ENCODE peak calls at places on chromosome X, in five cellular contexts. J, Y, D, W and L are unnamed samples.

GRCh38 chrX:3550160-3550765 is 163.2 kb downstream of the PRKX start:
- DNase-seq in J (no peak), Y (no peak), D (no peak), W (no peak), L (peak; percentile 3)

GRCh38 chrX:15956684-15957083 is 102.1 kb upstream of the AP1S2 start:
- DNase-seq in J (no peak), Y (no peak), D (no peak), W (no peak), L (no peak)

GRCh38 chrX:29231800-29232199 is 644.6 kb downstream of the IL1RAPL1 start:
- DNase-seq in J (no peak), Y (no peak), D (no peak), W (no peak), L (no peak)

GRCh38 chrX:101079736-101080135 is 1.1 kb downstream of the TMEM35A start:
- DNase-seq in J (no peak), Y (no peak), D (no peak), W (no peak), L (no peak)

GRCh38 chrX:72071213-72071612 is 60.5 kb downstream of the RTL5 start:
- DNase-seq in J (no peak), Y (no peak), D (no peak), W (no peak), L (no peak)

GRCh38 chrX:68462653-68463052 is 29.4 kb upstream of the OPHN1 start:
- DNase-seq in J (no peak), Y (no peak), D (peak; percentile 7), W (peak; percentile 18), L (peak; percentile 16)

GRCh38 chrX:18640686-18641085 is 31.2 kb downstream of the RS1 start:
- DNase-seq in J (no peak), Y (no peak), D (no peak), W (no peak), L (no peak)

GRCh38 chrX:13933352-13933751 is 96.3 kb downstream of the GEMIN8 start:
- DNase-seq in J (no peak), Y (no peak), D (no peak), W (no peak), L (no peak)

GRCh38 chrX:21657318-21658151 is 595 bp downstream of the KLHL34 start:
- DNase-seq in J (no peak), Y (no peak), D (no peak), W (no peak), L (no peak)

GRCh38 chrX:32987139-32987538 is 224.2 kb downstream of the DMD start:
- DNase-seq in J (no peak), Y (no peak), D (no peak), W (peak; percentile 14), L (no peak)

GRCh38 chrX:118698516-118699247 is 28.7 kb upstream of the IL13RA1 start:
- DNase-seq in J (peak; percentile 33), Y (no peak), D (no peak), W (no peak), L (peak; percentile 16)

GRCh38 chrX:129403974-129404669 is 119.2 kb downstream of the SMARCA1 start:
- DNase-seq in J (no peak), Y (no peak), D (no peak), W (no peak), L (no peak)

GRCh38 chrX:2690856-2691542 is at the start of gene CD99:
- DNase-seq in J (peak; percentile 89), Y (peak; percentile 89), D (no peak), W (peak; percentile 97), L (peak; percentile 82)

GRCh38 chrX:76454456-76454927 is 27.0 kb downstream of the MAGEE1 start:
- DNase-seq in J (no peak), Y (no peak), D (peak; percentile 0), W (no peak), L (no peak)

GRCh38 chrX:1763294-1763693 is 148.4 kb downstream of the ASMT start:
- DNase-seq in J (no peak), Y (no peak), D (no peak), W (no peak), L (no peak)

GRCh38 chrX:42992199-42992943 is 214.4 kb upstream of the PPP1R2C start:
- DNase-seq in J (no peak), Y (no peak), D (no peak), W (no peak), L (no peak)

GRCh38 chrX:71671938-71672337 is 4.6 kb downstream of the LOC101059915 start:
- DNase-seq in J (no peak), Y (no peak), D (no peak), W (no peak), L (no peak)

GRCh38 chrX:14032383-14032782 is 2.7 kb upstream of the GEMIN8 start:
- DNase-seq in J (peak; percentile 62), Y (peak; percentile 53), D (no peak), W (peak; percentile 37), L (peak; percentile 56)

GRCh38 chrX:50905334-50905733 is 5.2 kb upstream of the BMP15 start:
- DNase-seq in J (no peak), Y (no peak), D (no peak), W (no peak), L (no peak)

GRCh38 chrX:3518870-3519269 is 172.4 kb upstream of the MXRA5 start:
- DNase-seq in J (peak; percentile 16), Y (peak; percentile 25), D (peak; percentile 63), W (peak; percentile 55), L (peak; percentile 82)

GRCh38 chrX:7021991-7022390 is 125.5 kb upstream of the STS start:
- DNase-seq in J (no peak), Y (no peak), D (no peak), W (no peak), L (no peak)

GRCh38 chrX:70041993-70042392 is 7.7 kb downstream of the AWAT2 start:
- DNase-seq in J (no peak), Y (no peak), D (no peak), W (no peak), L (no peak)

GRCh38 chrX:3175659-3176438 is 134.6 kb downstream of the ARSF start:
- DNase-seq in J (no peak), Y (no peak), D (no peak), W (no peak), L (no peak)

GRCh38 chrX:134246282-134246681 is 9.3 kb downstream of the CCDC160 start:
- DNase-seq in J (no peak), Y (no peak), D (no peak), W (no peak), L (peak; percentile 28)

GRCh38 chrX:2391869-2392606 is 108.7 kb downstream of the DHRSX start:
- DNase-seq in J (no peak), Y (no peak), D (peak; percentile 94), W (no peak), L (peak; percentile 79)

GRCh38 chrX:68498044-68498507 is 775 bp upstream of the YIPF6 start:
- DNase-seq in J (no peak), Y (no peak), D (no peak), W (no peak), L (no peak)

GRCh38 chrX:43176686-43177085 is 398.7 kb upstream of the PPP1R2C start:
- DNase-seq in J (no peak), Y (no peak), D (no peak), W (no peak), L (no peak)

GRCh38 chrX:153672531-153673397 is 849 bp downstream of the PNCK start:
- DNase-seq in J (no peak), Y (no peak), D (no peak), W (no peak), L (no peak)

GRCh38 chrX:125006704-125007103 is 313.0 kb upstream of the TEX13C start:
- DNase-seq in J (no peak), Y (no peak), D (no peak), W (no peak), L (no peak)
- TF ChIP-seq POLR2A in J (no peak), Y (no peak), D (no peak), W (no peak), L (no peak)

DNA sequence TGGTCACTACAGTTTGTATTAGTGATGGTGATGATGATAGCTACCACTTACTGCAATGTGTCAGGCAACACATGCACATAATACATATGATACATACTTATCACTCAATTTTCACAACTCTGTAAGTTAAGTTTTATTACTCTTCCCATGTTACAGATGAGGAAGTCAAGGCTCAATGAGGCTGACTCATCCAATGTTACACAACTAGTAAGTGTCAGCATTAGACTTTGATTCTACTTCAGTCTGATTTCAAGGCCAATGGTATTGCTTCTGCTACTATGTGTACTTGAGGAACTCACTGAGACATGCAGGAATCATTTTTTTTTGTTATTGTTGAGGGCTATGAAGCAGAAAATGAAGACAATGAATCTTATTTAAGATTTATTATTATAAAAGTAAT is 96.4 kb upstream of the TRPC5OS start:
- DNase-seq in J (no peak), Y (no peak), D (no peak), W (no peak), L (no peak)
- TF ChIP-seq CTCF in J (no peak), Y (no peak), D (no peak), W (no peak), L (no peak)

GRCh38 chrX:62931625-62932024 is 419.5 kb downstream of the SPIN4 start:
- DNase-seq in J (no peak), Y (no peak), D (no peak), W (no peak), L (no peak)
- H3K9me3 ChIP-seq in J (no peaks in the 10 kb centered on the region), Y (no peaks in the 10 kb centered on the region), D (no peaks in the 10 kb centered on the region), W (no peaks in the 10 kb centered on the region), L (no peaks in the 10 kb centered on the region)

GRCh38 chrX:110178179-110178865 is 139.6 kb downstream of the AMMECR1 start:
- DNase-seq in J (no peak), Y (peak; percentile 63), D (no peak), W (no peak), L (no peak)
- TF ChIP-seq POLR2A in J (no peak), Y (no peak), D (no peak), W (no peak), L (no peak)

DNA sequence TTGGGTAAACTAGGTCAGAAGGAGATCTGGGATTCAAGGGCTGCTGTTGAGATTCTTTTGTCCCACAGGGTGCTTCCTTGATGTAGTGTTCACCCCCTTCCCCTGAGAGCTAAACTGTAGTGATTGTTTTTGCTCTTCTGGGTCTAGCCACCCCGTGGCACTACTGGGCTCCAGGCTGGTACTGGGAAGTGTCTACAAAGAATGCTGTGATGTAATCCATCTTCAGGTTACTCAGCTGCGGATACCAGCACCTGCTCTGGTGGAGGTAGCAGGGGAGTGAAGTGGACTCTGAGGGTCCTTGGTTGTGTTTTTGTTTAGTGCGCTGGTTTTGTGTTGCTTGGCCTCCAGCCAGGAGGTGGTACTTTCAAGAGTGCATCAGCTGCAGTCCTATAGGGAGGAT is 365.5 kb downstream of the ZNF674 start:
- DNase-seq in J (no peak), Y (no peak), D (peak; percentile 36), W (no peak), L (no peak)
- TF ChIP-seq CTCF in J (no peak), Y (no peak), D (no peak), W (no peak), L (no peak)

GRCh38 chrX:20333672-20334071 is 67.0 kb upstream of the RPS6KA3 start:
- DNase-seq in J (no peak), Y (no peak), D (no peak), W (no peak), L (no peak)
- H3K9me3 ChIP-seq in J (no peaks in the 10 kb centered on the region), Y (no peaks in the 10 kb centered on the region), D (no peaks in the 10 kb centered on the region), W (no peaks in the 10 kb centered on the region), L (no peaks in the 10 kb centered on the region)

GRCh38 chrX:103063918-103064434 is at the start of gene BEX1:
- DNase-seq in J (no peak), Y (peak; percentile 37), D (no peak), W (peak; percentile 28), L (peak; percentile 24)
- TF ChIP-seq POLR2A in J (no peak), Y (no peak), D (no peak), W (no peak), L (peak; percentile 44)